ENCODE peak calls at places on chromosome X, in nine cellular contexts. I, X, F, C, K, V, Z, R and O are unnamed samples.

GRCh38 chrX:43592597-43592996 is 63.5 kb upstream of the MAOA start:
- DNase-seq in C (no peak), F (no peak), R (no peak), Z (no peak), I (no peak), X (no peak), K (no peak), V (no peak), O (no peak)

GRCh38 chrX:34275710-34276109 is 143.6 kb upstream of the FAM47A start:
- DNase-seq in C (no peak), R (no peak), I (no peak), V (no peak), Z (no peak), K (peak), X (no peak), F (peak), O (no peak)

GRCh38 chrX:40410859-40411258 is 169.9 kb upstream of the ATP6AP2 start:
- DNase-seq in K (no peak), V (no peak), Z (no peak), C (no peak), R (no peak), X (no peak), F (no peak), I (no peak), O (no peak)

GRCh38 chrX:30308263-30309138 is 689 bp downstream of the NR0B1 start:
- DNase-seq in C (no peak), R (no peak), I (no peak), V (no peak), X (no peak), Z (no peak), F (peak), K (no peak), O (no peak)

GRCh38 chrX:115689931-115690330 is 129.0 kb downstream of the PLS3 start:
- DNase-seq in K (no peak), Z (no peak), F (no peak), I (no peak), V (no peak), C (no peak), X (no peak), R (no peak), O (no peak)

GRCh38 chrX:133594156-133594555 is 178.9 kb upstream of the GPC4 start:
- DNase-seq in R (no peak), V (no peak), C (no peak), F (no peak), I (no peak), Z (no peak), X (no peak), K (no peak), O (no peak)

GRCh38 chrX:71996138-71996537 is 85.5 kb downstream of the NHSL2 start:
- DNase-seq in X (no peak), Z (no peak), R (no peak), F (peak), V (no peak), C (no peak), K (no peak), I (no peak), O (no peak)

GRCh38 chrX:115560978-115561604 is at the start of gene PLS3:
- DNase-seq in I (no peak), Z (peak), K (peak), X (peak), R (peak), V (peak), F (peak), C (no peak), O (peak)

GRCh38 chrX:119606508-119607389 is 525 bp upstream of the NKRF start:
- DNase-seq in F (peak), X (no peak), K (no peak), Z (no peak), I (no peak), V (no peak), R (peak), C (no peak), O (peak)

GRCh38 chrX:102067966-102068723 is 57.3 kb upstream of the TCEAL2 start:
- DNase-seq in V (peak), R (peak), I (no peak), X (no peak), Z (peak), C (no peak), F (peak), K (peak), O (no peak)

GRCh38 chrX:140087865-140088264 is 122.5 kb upstream of the CXorf66 start:
- DNase-seq in K (no peak), I (no peak), R (no peak), X (no peak), V (no peak), Z (no peak), C (no peak), F (no peak), O (no peak)

GRCh38 chrX:24561121-24561520 is 86.0 kb downstream of the PCYT1B start:
- DNase-seq in I (no peak), K (peak), F (peak), X (no peak), C (no peak), Z (no peak), V (no peak), R (no peak), O (no peak)

GRCh38 chrX:23896983-23897382 is 10.8 kb downstream of the APOO start:
- DNase-seq in C (no peak), R (no peak), X (no peak), K (no peak), V (no peak), F (no peak), I (no peak), Z (no peak), O (no peak)

GRCh38 chrX:42797646-42798045 is 19.7 kb upstream of the PPP1R2C start:
- DNase-seq in I (no peak), F (no peak), K (peak), R (no peak), V (no peak), Z (peak), C (no peak), X (no peak), O (no peak)

GRCh38 chrX:44459501-44459900 is 83.2 kb downstream of the FUNDC1 start:
- DNase-seq in C (no peak), F (peak), R (no peak), K (peak), V (no peak), X (no peak), I (no peak), Z (peak), O (no peak)

GRCh38 chrX:54933150-54933826 is 12.7 kb downstream of the TRO start:
- DNase-seq in K (no peak), F (no peak), C (no peak), R (no peak), I (no peak), X (no peak), Z (no peak), V (no peak), O (no peak)

GRCh38 chrX:149221246-149221645 is 283.9 kb downstream of the IDS start:
- DNase-seq in X (no peak), K (no peak), F (no peak), C (no peak), R (no peak), I (no peak), Z (no peak), V (no peak), O (no peak)

GRCh38 chrX:140572724-140573123 is 67.9 kb upstream of the SOX3 start:
- DNase-seq in R (peak), I (no peak), F (peak), V (no peak), C (no peak), X (peak), K (peak), Z (peak), O (peak)

GRCh38 chrX:118595501-118596042 is 100.0 kb downstream of the DOCK11 start:
- DNase-seq in Z (no peak), I (no peak), K (no peak), X (no peak), R (no peak), V (no peak), F (peak), C (no peak), O (no peak)

GRCh38 chrX:9907645-9908387 is 59.3 kb upstream of the CLDN34 start:
- DNase-seq in F (no peak), R (no peak), X (no peak), V (no peak), K (no peak), I (no peak), C (no peak), Z (peak), O (no peak)

GRCh38 chrX:109847257-109848187 is 114.5 kb upstream of the ACSL4 start:
- DNase-seq in R (no peak), V (peak), Z (no peak), F (no peak), X (no peak), K (no peak), C (no peak), I (no peak), O (no peak)

GRCh38 chrX:107562482-107562881 is 65.8 kb upstream of the PRPS1 start:
- DNase-seq in X (no peak), V (no peak), R (no peak), I (no peak), C (no peak), K (no peak), Z (no peak), F (no peak), O (no peak)

GRCh38 chrX:34656842-34657780 is at the start of gene TMEM47:
- DNase-seq in K (no peak), C (no peak), Z (peak), I (no peak), V (peak), R (peak), X (peak), F (peak), O (peak)

GRCh38 chrX:154748712-154749339 is 2.1 kb downstream of the GAB3 start:
- DNase-seq in X (no peak), I (no peak), K (peak), F (peak), C (peak), R (peak), Z (peak), V (no peak), O (no peak)

GRCh38 chrX:152635941-152636340 is 1.8 kb upstream of the GABRQ start:
- DNase-seq in Z (peak), V (peak), I (no peak), R (peak), F (peak), X (no peak), K (peak), C (no peak), O (peak)

GRCh38 chrX:3990569-3990968 is 277.1 kb upstream of the PRKX start:
- DNase-seq in I (no peak), K (no peak), Z (no peak), F (no peak), X (no peak), V (no peak), C (no peak), R (no peak), O (no peak)

GRCh38 chrX:56233100-56233499 is 944 bp downstream of the KLF8 start:
- DNase-seq in X (no peak), I (no peak), Z (no peak), R (no peak), K (no peak), F (no peak), V (no peak), C (no peak), O (peak)

GRCh38 chrX:72094894-72095293 is 36.8 kb downstream of the RTL5 start:
- DNase-seq in X (no peak), K (peak), I (peak), Z (no peak), V (no peak), C (peak), F (peak), R (no peak), O (no peak)

GRCh38 chrX:3699841-3700381 is 13.5 kb downstream of the PRKX start:
- DNase-seq in I (no peak), R (no peak), F (no peak), K (no peak), X (no peak), V (no peak), Z (no peak), C (no peak), O (no peak)

GRCh38 chrX:8027876-8028275 is 100.7 kb upstream of the PNPLA4 start:
- DNase-seq in R (peak), C (no peak), I (no peak), X (no peak), V (no peak), K (no peak), Z (no peak), F (no peak), O (no peak)

GRCh38 chrX:115330498-115331138 is 41.1 kb downstream of the LUZP4 start:
- DNase-seq in R (peak), X (no peak), C (no peak), V (peak), Z (peak), F (peak), I (no peak), K (peak), O (no peak)

GRCh38 chrX:67648361-67648760 is 104.5 kb downstream of the AR start:
- DNase-seq in C (no peak), X (no peak), F (no peak), R (no peak), V (no peak), I (no peak), K (no peak), Z (no peak), O (no peak)

GRCh38 chrX:30488092-30488491 is 89.5 kb downstream of the TASL start:
- DNase-seq in X (no peak), Z (peak), I (no peak), F (peak), V (no peak), C (no peak), K (no peak), R (no peak), O (no peak)

GRCh38 chrX:150197388-150197787 is 165.7 kb upstream of the MAMLD1 start:
- DNase-seq in R (no peak), C (no peak), K (no peak), X (no peak), V (no peak), F (no peak), I (no peak), Z (no peak), O (no peak)

GRCh38 chrX:47573334-47574095 is 8.7 kb upstream of the TIMP1 start:
- DNase-seq in K (peak), V (no peak), R (peak), Z (no peak), C (no peak), I (no peak), X (no peak), F (no peak), O (no peak)

GRCh38 chrX:37755073-37755472 is 24.8 kb upstream of the CYBB start:
- DNase-seq in R (no peak), Z (no peak), I (no peak), V (no peak), F (no peak), K (no peak), C (no peak), X (no peak), O (no peak)

GRCh38 chrX:97605271-97605670 is 721.6 kb downstream of the RPA4 start:
- DNase-seq in Z (no peak), X (no peak), I (no peak), C (no peak), F (no peak), K (no peak), V (no peak), R (no peak), O (no peak)

GRCh38 chrX:131330735-131331134 is 41.6 kb upstream of the IGSF1 start:
- DNase-seq in V (no peak), C (no peak), R (no peak), Z (no peak), K (no peak), X (no peak), I (no peak), F (no peak), O (no peak)